ENCODE peak calls at places on chromosomes 6 and 20, in six cellular contexts. J is iPS DF 19.7; H is posterior cingulate gyrus; L is activated CD4-positive, alpha-beta T cell treated with anti-CD3 and anti-CD28 coated beads for 1 hour; C is fibroblast of mammary gland; N is effector CD4-positive, alpha-beta T cell. F is an unnamed sample.

GRCh38 chr6:37667050-37667814 is 30.5 kb downstream of the MDGA1 start:
- DNase-seq in N (no peak), J (no peak), H (no peak), L (no peak), C (peak; percentile 45), F (no peak)

GRCh38 chr6:85004283-85005010 is 240.0 kb upstream of the TBX18 start:
- DNase-seq in C (peak; percentile 83), H (no peak), J (no peak), N (no peak), L (no peak), F (no peak)

GRCh38 chr6:159467473-159468041 is 225.5 kb downstream of the SOD2 start:
- DNase-seq in J (no peak), H (no peak), N (no peak), C (peak; percentile 8), L (no peak), F (no peak)

GRCh38 chr6:53481328-53481727 is 63.6 kb downstream of the GCLC start:
- DNase-seq in C (no peak), H (no peak), J (no peak), N (no peak), L (no peak), F (no peak)

GRCh38 chr6:106870824-106871300 is 103.7 kb downstream of the CD24 start:
- DNase-seq in N (no peak), J (no peak), C (peak; percentile 7), L (no peak), H (no peak), F (no peak)

GRCh38 chr6:30329331-30329730 is 2.6 kb downstream of the TRIM39 start:
- DNase-seq in J (no peak), L (no peak), H (no peak), N (no peak), C (no peak), F (no peak)

GRCh38 chr20:32449890-32450401 is 91.8 kb downstream of the ASXL1 start:
- DNase-seq in H (peak; percentile 89), L (no peak), C (no peak), N (no peak), J (no peak), F (no peak)

GRCh38 chr6:126069457-126069856 is 83.1 kb downstream of the TRMT11 start:
- DNase-seq in C (no peak), J (no peak), N (no peak), L (no peak), H (no peak), F (no peak)

GRCh38 chr6:31308050-31308844 is 36.4 kb upstream of the HLA-C start:
- DNase-seq in J (peak; percentile 47), L (peak; percentile 62), C (no peak), N (peak; percentile 56), H (peak; percentile 74), F (peak; percentile 68)

GRCh38 chr6:116268589-116269293 is 11.0 kb downstream of the TSPYL1 start:
- DNase-seq in L (no peak), C (peak; percentile 89), J (no peak), N (no peak), H (no peak), F (no peak)

GRCh38 chr6:167791036-167791779 is 35.5 kb upstream of the AFDN start:
- DNase-seq in H (peak; percentile 69), L (no peak), C (no peak), N (no peak), J (no peak), F (no peak)

GRCh38 chr6:20640181-20640580 is 105.9 kb downstream of the CDKAL1 start:
- DNase-seq in N (no peak), L (no peak), J (no peak), H (no peak), C (no peak), F (no peak)

GRCh38 chr20:58312836-58313235 is 3.3 kb downstream of the RAB22A start:
- DNase-seq in N (no peak), C (no peak), H (no peak), J (no peak), L (no peak), F (no peak)